ENCODE peak calls at places on chromosomes 7 and 10, in seven cellular contexts. H is AG08395; W is left cardiac atrium; T is T-cell; P is stimulated activated CD8-positive, alpha-beta memory T cell treated with anti-CD3 and anti-CD28 coated beads, Interleukin-7, amount 100 ng/mL, for 24 hours; C is lung microvascular endothelial cell; V is fibroblast of lung. K is an unnamed sample.

GRCh38 chr7:69837387-69838068 is 239.3 kb downstream of the AUTS2 start:
- DNase-seq in T (no peak), P (no peak), C (no peak), H (peak), W (no peak), V (no peak), K (no peak)

GRCh38 chr7:116953372-116953726 is at the start of gene ST7:
- DNase-seq in V (peak), W (peak), P (peak), C (peak), H (peak), T (peak), K (peak)

GRCh38 chr10:33015798-33016547 is 57.9 kb upstream of the ITGB1 start:
- DNase-seq in W (no peak), V (peak), C (no peak), H (peak), T (no peak), P (no peak), K (no peak)

GRCh38 chr7:132516042-132516840 is 60.0 kb downstream of the PLXNA4 start:
- DNase-seq in P (no peak), W (no peak), C (peak), V (peak), T (no peak), H (peak), K (no peak)

GRCh38 chr7:1708640-1709249 is 38.7 kb downstream of the ELFN1 start:
- DNase-seq in V (no peak), W (no peak), P (no peak), T (no peak), C (no peak), H (no peak), K (no peak)

GRCh38 chr7:518630-519428 is 817 bp downstream of the PDGFA start:
- DNase-seq in W (peak), V (peak), C (peak), H (peak), T (no peak), P (no peak), K (peak)

GRCh38 chr7:65307651-65308299 is 65.9 kb upstream of the ZNF92 start:
- DNase-seq in C (peak), P (no peak), H (peak), W (peak), T (peak), V (peak), K (no peak)

GRCh38 chr7:3063016-3063753 is 19.5 kb upstream of the CARD11 start:
- DNase-seq in W (no peak), T (peak), P (peak), H (no peak), C (no peak), V (no peak), K (peak)

GRCh38 chr7:27897441-27897847 is 157.5 kb downstream of the TAX1BP1 start:
- DNase-seq in V (no peak), C (peak), T (no peak), H (no peak), W (no peak), P (no peak), K (no peak)

GRCh38 chr10:18683427-18683826 is 24.2 kb downstream of the ARL5B start:
- DNase-seq in T (no peak), H (peak), W (no peak), C (peak), P (no peak), V (peak), K (no peak)

GRCh38 chr7:106326594-106327537 is 42.1 kb upstream of the NAMPT start:
- DNase-seq in P (no peak), H (peak), V (no peak), C (no peak), T (no peak), W (no peak), K (no peak)

GRCh38 chr7:2473496-2474180 is 2.6 kb downstream of the GRIFIN start:
- DNase-seq in T (no peak), W (no peak), P (no peak), C (no peak), H (no peak), V (no peak), K (no peak)

GRCh38 chr10:121709674-121710073 is 111.4 kb upstream of the FGFR2 start:
- DNase-seq in W (no peak), T (no peak), P (no peak), V (no peak), C (no peak), H (no peak), K (no peak)

GRCh38 chr7:95917622-95918021 is 145.3 kb downstream of the DYNC1I1 start:
- DNase-seq in H (no peak), C (no peak), W (no peak), P (no peak), V (peak), T (no peak), K (no peak)

GRCh38 chr10:120424198-120424464 is 32.9 kb upstream of the PLPP4 start:
- DNase-seq in P (no peak), W (no peak), T (no peak), V (no peak), H (no peak), C (peak), K (no peak)

GRCh38 chr10:44898665-44899064 is 12.5 kb upstream of the TMEM72 start:
- DNase-seq in P (no peak), W (no peak), V (no peak), T (no peak), C (no peak), H (no peak), K (no peak)

GRCh38 chr10:98323221-98324164 is 55.5 kb upstream of the LOXL4 start:
- DNase-seq in C (peak), V (peak), H (peak), W (peak), P (no peak), T (no peak), K (no peak)

GRCh38 chr10:107692072-107692471 is 527.6 kb upstream of the SORCS1 start:
- DNase-seq in W (no peak), C (no peak), V (no peak), P (no peak), H (no peak), T (no peak), K (no peak)

GRCh38 chr10:117562896-117563737 is 20.6 kb downstream of the EMX2 start:
- DNase-seq in P (no peak), T (no peak), H (no peak), W (no peak), V (no peak), C (no peak), K (no peak)

GRCh38 chr10:68052463-68052862 is 22.6 kb downstream of the HERC4 start:
- DNase-seq in C (peak), V (no peak), W (no peak), T (no peak), P (no peak), H (no peak), K (no peak)

GRCh38 chr10:46020871-46021553 is 9.4 kb downstream of the NCOA4 start:
- DNase-seq in P (no peak), H (peak), C (no peak), T (no peak), W (no peak), V (peak), K (no peak)

GRCh38 chr10:6136215-6137201 is 47.7 kb downstream of the RBM17 start:
- DNase-seq in W (no peak), T (no peak), C (peak), V (peak), P (no peak), H (peak), K (peak)

GRCh38 chr7:107995184-107996071 is 7.5 kb downstream of the LAMB1 start:
- DNase-seq in V (peak), W (no peak), C (peak), P (no peak), T (no peak), H (no peak), K (no peak)

GRCh38 chr7:46320956-46321355 is 399.9 kb upstream of the IGFBP3 start:
- DNase-seq in C (no peak), V (peak), H (no peak), T (no peak), W (no peak), P (no peak), K (no peak)

GRCh38 chr7:157702311-157703023 is 365.7 kb downstream of the DNAJB6 start:
- DNase-seq in W (no peak), P (no peak), T (no peak), V (no peak), H (no peak), C (no peak), K (no peak)

GRCh38 chr7:151658778-151659177 is 139.1 kb upstream of the RHEB start:
- DNase-seq in P (no peak), C (no peak), W (no peak), V (no peak), T (no peak), H (no peak), K (no peak)

GRCh38 chr10:3538291-3538849 is 246.6 kb downstream of the KLF6 start:
- DNase-seq in W (no peak), V (no peak), T (no peak), C (no peak), P (no peak), H (no peak), K (no peak)

GRCh38 chr7:55912748-55913158 is 25.5 kb downstream of the ZNF713 start:
- DNase-seq in T (no peak), C (no peak), P (no peak), H (no peak), W (no peak), V (no peak), K (no peak)

GRCh38 chr7:38476764-38477163 is 154.4 kb downstream of the AMPH start:
- DNase-seq in W (no peak), V (no peak), P (no peak), C (no peak), H (no peak), T (no peak), K (no peak)

GRCh38 chr7:122637799-122638198 is 61.1 kb downstream of the RNF133 start:
- DNase-seq in W (no peak), T (no peak), V (no peak), H (no peak), C (no peak), P (no peak), K (no peak)

GRCh38 chr7:93902777-93903423 is 3.5 kb upstream of the GNGT1 start:
- DNase-seq in W (peak), H (peak), V (peak), C (peak), P (no peak), T (no peak), K (no peak)

GRCh38 chr10:99548041-99548530 is 15.3 kb downstream of the NKX2-3 start:
- DNase-seq in H (peak), W (no peak), P (no peak), C (peak), T (no peak), V (no peak), K (no peak)